ENCODE peak calls at places on chromosomes 13 and 19, in five cellular contexts. W is H1, L is mesenchymal stem cell, A is neuronal stem cell, Y is H9. N is an unnamed sample.

GRCh38 chr13:46953331-46953730 is 56.5 kb upstream of the HTR2A start:
- DNase-seq in A (no peak), Y (no peak), W (no peak), L (no peak), N (no peak)

GRCh38 chr13:46079770-46080169 is 25.1 kb downstream of the CPB2 start:
- DNase-seq in W (no peak), L (no peak), Y (no peak), A (no peak), N (no peak)

GRCh38 chr13:51614350-51614786 is 30.1 kb downstream of the WDFY2 start:
- DNase-seq in A (no peak), L (no peak), W (no peak), Y (no peak), N (peak)

GRCh38 chr13:113151745-113152707 is 6.4 kb upstream of the PROZ start:
- DNase-seq in L (peak), Y (peak), W (no peak), A (no peak), N (no peak)

GRCh38 chr13:97275775-97276501 is 53.8 kb downstream of the MBNL2 start:
- DNase-seq in W (no peak), Y (no peak), A (no peak), L (no peak), N (no peak)

GRCh38 chr19:34171539-34171876 is 796 bp upstream of the LSM14A start:
- DNase-seq in A (no peak), L (peak), Y (no peak), W (no peak), N (peak)

GRCh38 chr13:39597828-39598227 is 5.2 kb downstream of the LHFPL6 start:
- DNase-seq in Y (no peak), A (no peak), L (no peak), W (no peak), N (no peak)

GRCh38 chr19:32176591-32176990 is 168.8 kb upstream of the ZNF507 start:
- DNase-seq in A (no peak), W (no peak), Y (no peak), L (no peak), N (no peak)

GRCh38 chr13:25783076-25783475 is 268.7 kb downstream of the SHISA2 start:
- DNase-seq in L (no peak), W (no peak), A (no peak), Y (no peak), N (no peak)

GRCh38 chr19:7603919-7604318 is 8.3 kb downstream of the CAMSAP3 start:
- DNase-seq in Y (no peak), L (no peak), A (no peak), W (no peak), N (peak)

GRCh38 chr13:90453342-90453741 is 894.1 kb upstream of the MIR17HG start:
- DNase-seq in A (no peak), Y (no peak), W (no peak), L (no peak), N (no peak)

GRCh38 chr13:71607575-71607974 is 259.4 kb downstream of the DACH1 start:
- DNase-seq in Y (no peak), W (no peak), A (no peak), L (no peak), N (no peak)

GRCh38 chr19:53945441-53945840 is 17.3 kb upstream of the CACNG8 start:
- DNase-seq in A (no peak), L (no peak), W (no peak), Y (peak), N (peak)

GRCh38 chr13:45410466-45410865 is 7.7 kb downstream of the SLC25A30 start:
- DNase-seq in L (no peak), A (no peak), Y (no peak), W (no peak), N (no peak)

GRCh38 chr13:39536274-39536673 is 66.7 kb downstream of the LHFPL6 start:
- DNase-seq in W (no peak), A (no peak), Y (no peak), L (peak), N (no peak)

GRCh38 chr19:3633559-3633988 is 7.0 kb upstream of the CACTIN start:
- DNase-seq in A (no peak), L (no peak), Y (no peak), W (no peak), N (no peak)

GRCh38 chr13:99329477-99329876 is 22.3 kb upstream of the GPR183 start:
- DNase-seq in L (no peak), Y (no peak), A (no peak), W (no peak), N (no peak)

GRCh38 chr19:4425531-4425930 is 23.1 kb downstream of the CHAF1A start:
- DNase-seq in W (no peak), A (no peak), Y (no peak), L (peak), N (no peak)

GRCh38 chr13:103883152-103883551 is 816.9 kb upstream of the SLC10A2 start:
- DNase-seq in A (peak), W (peak), Y (peak), L (peak), N (peak)

GRCh38 chr19:56619131-56619530 is 23.8 kb upstream of the SMIM17 start:
- DNase-seq in L (no peak), Y (no peak), W (no peak), A (no peak), N (no peak)

GRCh38 chr19:56617531-56617930 is 22.4 kb downstream of the ZNF71 start:
- DNase-seq in A (no peak), Y (no peak), L (no peak), W (no peak), N (no peak)

GRCh38 chr19:56623006-56623405 is 20.0 kb upstream of the SMIM17 start:
- DNase-seq in L (no peak), A (no peak), W (no peak), Y (no peak), N (no peak)

GRCh38 chr19:56625708-56626107 is 17.3 kb upstream of the SMIM17 start:
- DNase-seq in A (no peak), L (no peak), W (no peak), Y (no peak), N (no peak)

GRCh38 chr19:56622374-56622773 is 20.6 kb upstream of the SMIM17 start:
- DNase-seq in L (no peak), Y (no peak), W (no peak), A (no peak), N (no peak)
- H2BK12ac ChIP-seq in L (no peak), Y (no peak), W (no peak), A (no peak), N (no peak)

DNA sequence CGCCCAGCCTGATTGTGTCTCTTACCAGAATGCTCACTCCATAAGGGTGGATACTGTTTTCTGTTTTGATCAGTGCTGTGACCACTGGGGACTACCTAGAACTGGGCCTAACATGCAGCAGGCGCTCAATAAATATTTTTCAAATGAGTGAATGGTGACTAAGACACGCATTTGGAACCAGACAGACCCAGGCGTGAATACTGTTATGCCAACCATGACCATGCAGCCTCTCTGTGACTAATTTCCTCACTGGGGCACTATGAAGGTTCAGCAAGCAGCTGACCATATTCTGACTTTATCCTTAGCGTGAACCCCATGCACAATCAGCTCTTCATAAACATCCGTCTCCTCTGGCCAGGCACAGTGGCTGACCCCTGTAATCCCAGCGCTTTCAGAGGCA is 13.0 kb upstream of the SPC24 start:
- DNase-seq in A (no peak), L (peak), W (no peak), Y (no peak), N (peak)
- H3K18ac ChIP-seq in A (no peak), L (peak), W (no peak), Y (no peak), N (no peak)

GRCh38 chr13:44156294-44156658 is 217.3 kb upstream of the SERP2 start:
- DNase-seq in L (no peak), W (no peak), A (no peak), Y (no peak), N (no peak)

GRCh38 chr13:44158055-44158655 is 215.5 kb upstream of the SERP2 start:
- DNase-seq in W (no peak), A (no peak), L (no peak), Y (no peak), N (peak)

GRCh38 chr13:44153536-44153935 is 220.1 kb upstream of the SERP2 start:
- DNase-seq in L (no peak), A (no peak), Y (no peak), W (no peak), N (no peak)

GRCh38 chr13:44157614-44158013 is 216.0 kb upstream of the SERP2 start:
- DNase-seq in Y (no peak), W (no peak), A (no peak), L (no peak), N (no peak)

DNA sequence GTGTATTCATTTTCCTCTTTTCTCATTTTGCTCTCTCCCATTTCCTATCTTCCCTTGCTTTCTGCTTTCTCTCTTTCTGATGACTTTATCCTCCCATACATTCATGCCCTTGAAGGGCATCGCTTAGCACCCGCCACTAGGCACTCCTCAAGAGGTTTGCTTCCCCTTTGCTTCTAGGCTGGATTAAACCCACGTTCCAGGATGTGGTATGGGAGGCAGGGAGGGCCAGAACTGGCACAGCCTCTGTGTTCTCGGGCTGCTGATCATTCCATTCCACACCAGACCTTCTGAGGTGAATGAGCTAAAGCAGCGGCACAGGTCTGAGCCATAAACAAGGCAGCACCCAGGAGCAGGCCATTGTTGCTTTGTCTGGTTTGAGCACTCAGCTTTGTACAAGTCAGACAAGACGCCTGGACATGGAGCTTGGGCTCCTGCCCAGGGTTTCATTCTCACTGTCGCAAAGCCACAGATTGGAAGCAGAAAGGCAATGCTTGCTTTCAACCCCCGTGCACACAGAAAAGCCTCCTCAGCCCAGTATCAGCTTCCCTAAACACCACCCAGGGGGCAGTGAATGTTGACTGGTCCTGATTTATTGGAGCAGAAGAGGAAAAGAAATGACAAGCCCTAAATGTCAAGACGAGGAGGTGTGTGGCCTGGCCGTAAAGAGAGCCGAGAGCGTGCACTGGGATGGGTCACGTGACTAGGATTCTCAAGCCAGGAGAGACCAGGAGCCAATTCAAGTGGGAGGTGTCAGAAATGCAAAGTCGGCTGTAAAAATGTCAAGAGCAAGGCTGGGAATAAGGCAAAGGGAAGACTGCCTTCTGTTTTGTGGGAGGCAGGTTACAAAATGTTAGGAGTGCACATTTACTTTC is 218.0 kb upstream of the SERP2 start:
- DNase-seq in L (peak), W (no peak), Y (peak), A (no peak), N (peak)
- H2BK12ac ChIP-seq in L (no peak), W (no peak), Y (no peak), A (no peak), N (no peak)

DNA sequence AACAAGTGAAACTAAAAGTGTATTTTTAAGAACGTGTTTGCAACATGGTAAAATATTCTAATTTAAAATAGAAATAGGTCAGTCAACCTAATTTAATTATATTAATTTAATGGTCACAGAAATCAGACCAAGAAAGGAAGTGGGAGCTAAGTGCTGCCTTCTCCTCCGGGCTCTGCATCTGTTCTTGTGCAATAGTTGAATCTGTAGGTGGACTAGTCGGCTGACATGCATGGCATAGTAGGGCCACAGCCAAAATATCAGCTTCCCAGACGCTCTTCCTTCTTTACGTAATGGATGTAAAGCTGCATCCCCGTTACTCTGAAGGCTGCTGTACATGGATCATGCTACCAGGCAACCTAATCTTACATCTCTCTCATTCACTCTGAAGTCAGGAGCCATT is 47.3 kb downstream of the COL4A1 start:
- DNase-seq in A (no peak), L (no peak), W (no peak), Y (no peak), N (no peak)
- H3K18ac ChIP-seq in A (no peak), L (no peak), W (no peak), Y (no peak), N (no peak)

GRCh38 chr19:45560686-45561085 is 23.9 kb downstream of the OPA3 start:
- DNase-seq in L (no peak), W (no peak), A (no peak), Y (no peak), N (no peak)
- H2BK12ac ChIP-seq in L (no peak), W (no peak), A (no peak), Y (no peak), N (no peak)

GRCh38 chr19:11766597-11767591 is at the start of gene ZNF441:
- DNase-seq in A (peak), Y (peak), L (peak), W (peak), N (peak)
- H3K18ac ChIP-seq in A (peak), Y (peak), L (peak), W (no peak), N (peak)

GRCh38 chr13:35648109-35648508 is 171.6 kb upstream of the MAB21L1 start:
- DNase-seq in W (no peak), Y (no peak), L (no peak), A (no peak), N (no peak)

GRCh38 chr13:35646061-35646774 is 169.7 kb upstream of the MAB21L1 start:
- DNase-seq in W (no peak), Y (no peak), L (no peak), A (no peak), N (no peak)

DNA sequence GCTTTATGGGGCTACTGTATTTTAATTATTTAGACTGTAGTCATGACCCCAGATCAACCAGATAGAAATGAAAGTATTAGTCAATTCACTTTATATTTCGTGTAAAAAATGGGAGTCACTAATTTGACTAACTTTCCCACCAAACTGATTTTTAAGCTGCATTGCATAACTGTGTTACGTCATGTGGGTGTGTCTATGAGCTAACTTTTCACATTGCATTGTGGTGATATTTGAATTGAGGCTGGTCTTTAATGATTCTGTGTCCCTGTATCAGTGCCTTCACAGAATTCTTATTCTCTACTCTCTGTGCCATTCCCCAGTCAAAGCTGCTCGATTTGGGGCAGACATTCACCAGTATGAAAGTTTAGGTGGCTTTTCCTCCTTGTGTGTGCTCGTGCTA is 172.7 kb upstream of the MAB21L1 start:
- DNase-seq in Y (no peak), W (no peak), L (no peak), A (no peak), N (peak)
- H2BK12ac ChIP-seq in Y (no peak), W (no peak), L (no peak), A (no peak), N (no peak)